ENCODE peak calls at places on chromosomes 3 and 15, in six cellular contexts. W is GM12891, R is H1, H is HepG2, T is GM12878, Z is K562. J is an unnamed sample.

GRCh38 chr15:68795298-68795848 is 25.3 kb downstream of the ANP32A start:
- DNase-seq in T (no peak), W (peak; percentile 55), Z (no peak), H (no peak), R (peak; percentile 72), J (peak; percentile 54)

GRCh38 chr3:53122255-53122932 is 7.8 kb downstream of the RFT1 start:
- DNase-seq in W (no peak), H (no peak), T (no peak), Z (no peak), R (no peak), J (no peak)

GRCh38 chr15:90553248-90553745 is 23.6 kb downstream of the CRTC3 start:
- DNase-seq in H (no peak), T (no peak), Z (no peak), W (no peak), R (no peak), J (no peak)

GRCh38 chr3:101259485-101260341 is 60.7 kb downstream of the IMPG2 start:
- DNase-seq in R (no peak), Z (no peak), T (no peak), H (no peak), W (no peak), J (no peak)

GRCh38 chr3:156180077-156180476 is 59.7 kb downstream of the KCNAB1 start:
- DNase-seq in Z (no peak), W (no peak), T (no peak), R (no peak), H (no peak), J (no peak)

GRCh38 chr3:151276038-151277027 is 2.0 kb downstream of the P2RY14 start:
- DNase-seq in R (no peak), W (no peak), H (no peak), T (no peak), Z (no peak), J (no peak)

GRCh38 chr15:31131853-31132375 is 30.4 kb upstream of the TRPM1 start:
- DNase-seq in T (no peak), W (no peak), Z (no peak), H (no peak), R (no peak), J (no peak)

GRCh38 chr3:39216176-39216790 is 23.9 kb upstream of the XIRP1 start:
- DNase-seq in Z (no peak), R (no peak), W (peak; percentile 43), H (no peak), T (peak; percentile 68), J (peak; percentile 38)

GRCh38 chr15:74635228-74635627 is 19.6 kb downstream of the CLK3 start:
- DNase-seq in H (peak; percentile 60), T (no peak), Z (peak; percentile 75), R (no peak), W (peak; percentile 56), J (peak; percentile 64)

GRCh38 chr15:58396181-58396580 is 35.6 kb upstream of the LIPC start:
- DNase-seq in Z (no peak), R (no peak), T (no peak), W (no peak), H (no peak), J (no peak)

GRCh38 chr3:33883538-33884203 is 85.2 kb downstream of the PDCD6IP start:
- DNase-seq in Z (peak; percentile 40), W (no peak), T (no peak), R (no peak), H (peak; percentile 39), J (no peak)

GRCh38 chr3:146189519-146190173 is 28.7 kb upstream of the PLOD2 start:
- DNase-seq in T (no peak), Z (peak; percentile 33), W (peak; percentile 12), R (no peak), H (peak; percentile 49), J (peak; percentile 7)

GRCh38 chr3:51422211-51422610 is 31.1 kb downstream of the RBM15B start:
- DNase-seq in R (no peak), W (no peak), Z (no peak), T (no peak), H (no peak), J (no peak)

GRCh38 chr3:9897408-9898372 is 5.0 kb upstream of the IL17RE start:
- DNase-seq in W (no peak), R (no peak), Z (peak; percentile 80), T (peak; percentile 28), H (peak; percentile 98), J (no peak)
- TF ChIP-seq POLR2A in W (no peak), R (no peak), Z (no peak), T (no peak), H (peak; percentile 88), J (no peak)

GRCh38 chr3:99344216-99344615 is 294.2 kb upstream of the COL8A1 start:
- DNase-seq in H (no peak), T (no peak), W (no peak), Z (no peak), R (no peak), J (no peak)
- TF ChIP-seq TAF1 in H (no peak), T (no peak), W (no peak), Z (no peak), R (no peak), J (no peak)

GRCh38 chr15:71115567-71116351 is 488 bp downstream of the THSD4 start:
- DNase-seq in W (peak; percentile 53), R (no peak), T (no peak), Z (no peak), H (no peak), J (peak; percentile 44)

GRCh38 chr15:71117906-71118305 is 2.6 kb downstream of the THSD4 start:
- DNase-seq in W (no peak), T (no peak), Z (no peak), R (no peak), H (no peak), J (no peak)

GRCh38 chr15:71116942-71117341 is 1.7 kb downstream of the THSD4 start:
- DNase-seq in R (no peak), Z (no peak), H (no peak), T (no peak), W (no peak), J (no peak)

GRCh38 chr15:71114887-71115566 is at the start of gene THSD4:
- DNase-seq in Z (peak; percentile 89), T (no peak), H (peak; percentile 25), R (peak; percentile 66), W (peak; percentile 91), J (peak; percentile 94)

DNA sequence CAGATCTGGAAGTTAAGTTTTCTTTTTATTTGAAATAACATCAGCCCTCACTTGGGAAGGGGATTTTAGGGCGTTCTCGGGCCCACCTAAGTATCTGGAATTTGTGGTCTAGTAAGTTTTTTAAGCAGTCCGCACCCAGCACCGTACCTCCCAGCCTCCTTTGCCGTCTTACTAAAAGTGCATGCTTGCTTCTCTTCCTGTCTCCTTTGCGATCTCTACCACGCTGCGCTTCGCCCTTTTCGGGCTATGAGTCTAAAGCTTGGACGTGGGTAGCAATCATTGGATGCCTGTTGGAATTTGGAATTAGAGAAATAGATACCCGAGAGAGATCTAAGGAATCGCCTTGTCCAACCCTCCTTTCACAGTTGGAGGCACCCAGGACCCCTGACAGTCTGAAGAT is 1.1 kb downstream of the THSD4 start:
- DNase-seq in H (no peak), T (no peak), W (no peak), Z (no peak), R (no peak), J (no peak)
- TF ChIP-seq POLR2A in H (no peak), T (no peak), W (no peak), Z (no peak), R (no peak), J (no peak)

GRCh38 chr15:44735482-44736260 is 657 bp upstream of the TRIM69 start:
- DNase-seq in Z (peak; percentile 47), T (no peak), W (no peak), H (no peak), R (no peak), J (no peak)

GRCh38 chr15:44736261-44736765 is at the start of gene TRIM69:
- DNase-seq in Z (no peak), T (no peak), H (no peak), R (no peak), W (no peak), J (no peak)

GRCh38 chr15:44734839-44735481 is 1.4 kb upstream of the TRIM69 start:
- DNase-seq in R (no peak), H (no peak), T (no peak), W (no peak), Z (no peak), J (no peak)

DNA sequence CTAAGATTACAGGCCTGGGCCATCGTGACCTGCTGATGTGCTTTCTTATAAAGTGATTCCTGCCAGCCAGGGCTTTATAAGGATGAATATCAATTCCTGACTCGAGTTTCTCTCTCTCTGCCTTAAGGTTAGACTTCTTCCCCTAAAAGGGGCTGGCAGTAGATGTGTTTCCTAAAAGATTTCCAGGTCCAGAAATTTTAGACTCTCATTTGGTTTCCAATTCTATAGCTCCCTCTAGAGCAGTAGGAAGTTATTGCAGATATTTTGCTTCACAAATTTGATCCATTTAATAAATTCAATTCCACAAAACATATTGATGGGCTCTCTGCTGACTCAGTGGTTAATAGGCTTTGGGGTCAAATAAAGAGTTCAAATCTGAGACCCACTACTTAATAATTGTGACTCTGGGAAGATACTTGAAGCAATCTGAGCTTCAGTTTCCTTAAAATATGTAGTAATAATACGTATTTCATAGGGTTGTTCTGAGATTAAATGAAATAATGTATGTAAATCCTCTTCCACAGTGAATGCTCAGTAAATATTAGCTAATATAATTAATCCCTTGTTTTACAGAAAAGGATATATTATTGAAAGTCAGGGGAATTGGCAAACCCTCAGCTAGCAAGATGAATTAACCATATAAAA is 2.1 kb downstream of the TRIM69 start:
- DNase-seq in H (peak; percentile 47), R (no peak), W (no peak), T (no peak), Z (peak; percentile 43), J (no peak)
- TF ChIP-seq TAF1 in H (no peak), R (no peak), W (no peak), T (no peak), Z (no peak), J (no peak)

J was measured in GM12892.